ENCODE peak calls at places on chromosomes 3 and 15, in nine cellular contexts. Y is mucosa of descending colon, E is lower lobe of right lung, U is H9, M is Panc1, X is lung, D is astrocyte of the spinal cord, R is AG09319, P is hepatocyte. Z is an unnamed sample.

GRCh38 chr3:58743296-58743695 is 76.7 kb upstream of the FAM3D start:
- DNase-seq in Y (no peak), E (no peak), U (no peak), M (no peak), X (no peak), D (no peak), R (no peak), P (no peak), Z (no peak)

GRCh38 chr15:99414755-99415731 is 150.7 kb upstream of the MEF2A start:
- DNase-seq in Y (peak), E (no peak), U (peak), M (no peak), X (no peak), D (no peak), R (no peak), P (no peak), Z (no peak)

GRCh38 chr3:29554584-29554983 is 273.7 kb downstream of the RBMS3 start:
- DNase-seq in Y (no peak), E (no peak), U (no peak), M (no peak), X (no peak), D (no peak), R (no peak), P (no peak), Z (no peak)

GRCh38 chr15:34357653-34358052 is 9.3 kb downstream of the LPCAT4 start:
- DNase-seq in Y (no peak), E (no peak), U (no peak), M (no peak), X (no peak), D (no peak), R (no peak), P (no peak), Z (no peak)

GRCh38 chr3:128067481-128067880 is 15.2 kb downstream of the SEC61A1 start:
- DNase-seq in Y (no peak), E (no peak), U (no peak), M (no peak), X (no peak), D (no peak), R (no peak), P (no peak), Z (no peak)

GRCh38 chr3:142724682-142725351 is 983 bp downstream of the TRPC1 start:
- DNase-seq in Y (no peak), E (peak), U (peak), M (peak), X (peak), D (peak), R (no peak), P (peak), Z (peak)

GRCh38 chr3:163508212-163508611 is 1570.1 kb downstream of the SI start:
- DNase-seq in Y (no peak), E (no peak), U (no peak), M (no peak), X (no peak), D (no peak), R (no peak), P (no peak), Z (no peak)

GRCh38 chr3:59081071-59081470 is 31.2 kb upstream of the CFAP20DC start:
- DNase-seq in Y (no peak), E (no peak), U (no peak), M (no peak), X (no peak), D (no peak), R (no peak), P (no peak), Z (no peak)

GRCh38 chr15:99385865-99386264 is 134.6 kb downstream of the LRRC28 start:
- DNase-seq in Y (peak), E (no peak), U (no peak), M (no peak), X (peak), D (peak), R (no peak), P (peak), Z (no peak)

GRCh38 chr3:89246326-89246725 is 138.9 kb downstream of the EPHA3 start:
- DNase-seq in Y (no peak), E (no peak), U (peak), M (no peak), X (no peak), D (no peak), R (no peak), P (no peak), Z (no peak)

GRCh38 chr15:90344632-90345031 is 7.5 kb upstream of the ZNF774 start:
- DNase-seq in Y (no peak), E (no peak), U (no peak), M (no peak), X (no peak), D (no peak), R (no peak), P (no peak), Z (no peak)

GRCh38 chr3:64639022-64639421 is 48.8 kb downstream of the ADAMTS9 start:
- DNase-seq in Y (no peak), E (no peak), U (no peak), M (no peak), X (no peak), D (no peak), R (no peak), P (no peak), Z (no peak)

GRCh38 chr3:71725279-71725991 is at the start of gene EIF4E3:
- DNase-seq in Y (peak), E (peak), U (peak), M (no peak), X (no peak), D (no peak), R (no peak), P (peak), Z (no peak)

GRCh38 chr15:57994468-57995154 is 70.9 kb downstream of the ALDH1A2 start:
- DNase-seq in Y (no peak), E (no peak), U (no peak), M (no peak), X (no peak), D (peak), R (no peak), P (peak), Z (no peak)

GRCh38 chr15:45386420-45386819 is 8.1 kb upstream of the GATM start:
- DNase-seq in Y (no peak), E (no peak), U (no peak), M (no peak), X (no peak), D (no peak), R (no peak), P (peak), Z (no peak)
- TF ChIP-seq CTCF in Y (no peak), E (no peak), U (no peak), M (no peak), X (no peak), D (no peak), R (no peak), P (no peak), Z (no peak)

DNA sequence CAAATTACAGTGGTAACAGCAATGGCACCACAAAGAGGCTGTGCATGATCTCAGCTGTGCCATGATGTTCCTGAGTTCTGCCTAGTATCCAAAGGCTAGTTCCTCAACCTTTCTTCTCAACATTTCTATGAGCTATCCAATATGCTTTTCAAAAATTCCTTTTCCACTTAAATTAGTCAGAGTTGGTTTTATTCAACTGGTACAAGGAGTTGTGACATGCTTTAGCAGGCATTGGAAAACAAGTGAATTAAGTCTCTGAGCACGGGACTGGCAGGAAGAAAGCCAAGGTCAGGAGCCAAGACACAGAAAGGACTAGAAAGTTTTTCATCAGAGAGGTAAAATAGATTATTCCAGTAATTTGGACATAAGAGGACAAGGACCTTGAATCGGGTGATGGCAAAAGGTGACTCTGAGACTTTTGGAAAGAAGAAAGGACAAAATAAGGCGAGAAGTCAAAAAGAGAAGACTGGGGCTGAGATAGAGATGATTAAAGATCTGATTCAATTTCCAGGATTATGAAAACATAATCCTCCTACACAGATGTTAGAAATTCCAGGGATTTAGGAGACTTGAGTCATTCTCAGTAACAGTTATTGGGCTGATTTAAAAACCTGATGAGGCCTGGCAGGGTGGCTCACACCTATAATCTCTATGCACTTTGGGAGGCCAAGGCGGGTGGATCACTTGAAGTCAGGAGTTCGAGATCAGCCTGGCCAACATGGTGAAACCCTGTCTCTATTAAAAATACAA is 36.1 kb downstream of the PBRM1 start:
- DNase-seq in Y (no peak), E (no peak), U (no peak), M (no peak), X (no peak), D (no peak), R (no peak), P (no peak), Z (no peak)
- TF ChIP-seq CTCF in Y (no peak), E (no peak), U (no peak), M (no peak), X (no peak), D (no peak), R (no peak), P (no peak), Z (no peak)

DNA sequence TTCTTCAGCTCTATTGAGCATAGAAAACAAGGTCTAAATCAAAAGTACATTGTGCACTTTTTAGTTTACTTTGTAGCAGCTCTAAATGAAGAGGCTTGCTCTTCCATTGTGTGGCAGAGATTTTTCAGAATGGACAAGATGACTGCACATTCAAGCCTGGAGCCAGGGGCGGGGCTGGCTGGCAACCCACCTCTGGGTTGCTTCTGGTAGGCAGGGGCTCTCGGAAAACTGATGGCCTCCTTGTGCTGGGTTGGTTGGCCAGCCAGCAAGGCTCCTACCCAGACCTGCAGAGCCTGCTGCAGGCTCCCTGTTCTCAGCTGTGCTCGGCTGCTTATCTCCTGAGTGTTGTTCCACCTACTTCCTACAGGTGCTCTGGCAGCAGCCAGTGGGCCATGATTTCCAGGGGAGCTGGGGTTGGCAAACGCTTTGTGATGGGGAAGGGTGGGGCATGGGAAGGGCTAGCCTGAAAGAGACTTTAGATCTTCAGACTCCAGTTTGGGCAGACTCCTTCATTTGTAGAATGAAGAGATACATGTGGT is 8.8 kb downstream of the BSN start:
- DNase-seq in Y (no peak), E (no peak), U (peak), M (no peak), X (no peak), D (no peak), R (no peak), P (no peak), Z (no peak)
- TF ChIP-seq CTCF in Y (no peak), E (no peak), U (peak), M (no peak), X (no peak), D (no peak), R (no peak), P (no peak), Z (no peak)

DNA sequence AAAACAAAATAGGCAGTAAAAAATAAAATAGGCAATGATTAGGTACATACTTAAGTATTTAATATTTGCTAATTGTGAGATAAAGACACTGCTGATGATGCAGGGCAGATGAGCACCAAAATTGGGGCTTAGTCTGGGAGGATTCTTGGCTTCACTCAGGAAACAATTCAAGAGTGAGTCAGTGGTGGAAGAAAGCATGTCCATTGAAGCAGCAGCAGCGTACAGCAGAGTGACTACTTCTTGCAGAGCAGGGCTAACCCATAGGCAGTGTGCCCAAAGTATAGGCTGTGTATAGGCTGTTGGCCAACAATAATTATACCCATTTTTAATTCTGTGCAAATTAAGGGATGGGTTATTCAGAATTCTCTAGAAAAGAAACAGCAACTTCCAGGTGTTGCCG is 317.4 kb upstream of the NAALADL2 start:
- DNase-seq in Y (no peak), E (no peak), U (no peak), M (no peak), X (no peak), D (peak), R (no peak), P (no peak), Z (no peak)
- TF ChIP-seq CTCF in Y (no peak), E (no peak), U (no peak), M (no peak), X (no peak), D (no peak), R (no peak), P (no peak), Z (no peak)

Z was measured in nephron progenitor cell.